ENCODE peak calls at places on chromosomes 2 and 18, in nine cellular contexts. One of them, this sample, is unnamed.

GRCh38 chr2:223855426-223855825 is 18.0 kb upstream of the AP1S3 start:
- DNase-seq in astrocyte of the spinal cord: peak
- DNase-seq in heart left ventricle: no peak
- DNase-seq in mesothelial cell of epicardium: no peak
- DNase-seq in fibroblast of lung: peak
- DNase-seq in tibial artery: no peak
- DNase-seq in esophagus squamous epithelium: no peak
- DNase-seq in spleen: no peak
- DNase-seq in endothelial cell: no peak
- DNase-seq in this sample: no peak

GRCh38 chr2:105239924-105240323 is 1.6 kb upstream of the GPR45 start:
- DNase-seq in astrocyte of the spinal cord: peak
- DNase-seq in heart left ventricle: no peak
- DNase-seq in mesothelial cell of epicardium: no peak
- DNase-seq in fibroblast of lung: peak
- DNase-seq in tibial artery: no peak
- DNase-seq in esophagus squamous epithelium: no peak
- DNase-seq in spleen: no peak
- DNase-seq in endothelial cell: no peak
- DNase-seq in this sample: no peak

GRCh38 chr2:182980115-182980514 is 58.1 kb downstream of the NCKAP1 start:
- DNase-seq in astrocyte of the spinal cord: peak
- DNase-seq in heart left ventricle: no peak
- DNase-seq in mesothelial cell of epicardium: no peak
- DNase-seq in fibroblast of lung: peak
- DNase-seq in tibial artery: no peak
- DNase-seq in esophagus squamous epithelium: no peak
- DNase-seq in spleen: no peak
- DNase-seq in endothelial cell: no peak
- DNase-seq in this sample: no peak

GRCh38 chr18:57086163-57086562 is 60.7 kb upstream of the BOD1L2 start:
- DNase-seq in astrocyte of the spinal cord: no peak
- DNase-seq in heart left ventricle: no peak
- DNase-seq in mesothelial cell of epicardium: no peak
- DNase-seq in fibroblast of lung: no peak
- DNase-seq in tibial artery: no peak
- DNase-seq in esophagus squamous epithelium: no peak
- DNase-seq in spleen: no peak
- DNase-seq in endothelial cell: no peak
- DNase-seq in this sample: no peak

GRCh38 chr2:134216152-134216829 is 37.6 kb upstream of the MGAT5 start:
- DNase-seq in astrocyte of the spinal cord: no peak
- DNase-seq in heart left ventricle: no peak
- DNase-seq in mesothelial cell of epicardium: no peak
- DNase-seq in fibroblast of lung: no peak
- DNase-seq in tibial artery: no peak
- DNase-seq in esophagus squamous epithelium: no peak
- DNase-seq in spleen: no peak
- DNase-seq in endothelial cell: no peak
- DNase-seq in this sample: no peak

GRCh38 chr2:150520887-150521664 is 33.6 kb upstream of the RND3 start:
- DNase-seq in astrocyte of the spinal cord: peak
- DNase-seq in heart left ventricle: no peak
- DNase-seq in mesothelial cell of epicardium: no peak
- DNase-seq in fibroblast of lung: peak
- DNase-seq in tibial artery: no peak
- DNase-seq in esophagus squamous epithelium: no peak
- DNase-seq in spleen: no peak
- DNase-seq in endothelial cell: no peak
- DNase-seq in this sample: no peak

GRCh38 chr2:168090366-168091019 is 156.9 kb downstream of the STK39 start:
- DNase-seq in astrocyte of the spinal cord: no peak
- DNase-seq in heart left ventricle: no peak
- DNase-seq in mesothelial cell of epicardium: no peak
- DNase-seq in fibroblast of lung: no peak
- DNase-seq in tibial artery: no peak
- DNase-seq in esophagus squamous epithelium: no peak
- DNase-seq in spleen: no peak
- DNase-seq in endothelial cell: no peak
- DNase-seq in this sample: no peak

GRCh38 chr2:76749858-76750257 is 772.3 kb downstream of the LRRTM4 start:
- DNase-seq in astrocyte of the spinal cord: peak
- DNase-seq in heart left ventricle: no peak
- DNase-seq in mesothelial cell of epicardium: no peak
- DNase-seq in fibroblast of lung: no peak
- DNase-seq in tibial artery: no peak
- DNase-seq in esophagus squamous epithelium: no peak
- DNase-seq in spleen: no peak
- DNase-seq in endothelial cell: no peak
- DNase-seq in this sample: no peak

GRCh38 chr18:40935423-40935822 is 1019.6 kb upstream of the PIK3C3 start:
- DNase-seq in astrocyte of the spinal cord: no peak
- DNase-seq in heart left ventricle: no peak
- DNase-seq in mesothelial cell of epicardium: no peak
- DNase-seq in fibroblast of lung: peak
- DNase-seq in tibial artery: no peak
- DNase-seq in esophagus squamous epithelium: no peak
- DNase-seq in spleen: no peak
- DNase-seq in endothelial cell: peak
- DNase-seq in this sample: no peak

DNA sequence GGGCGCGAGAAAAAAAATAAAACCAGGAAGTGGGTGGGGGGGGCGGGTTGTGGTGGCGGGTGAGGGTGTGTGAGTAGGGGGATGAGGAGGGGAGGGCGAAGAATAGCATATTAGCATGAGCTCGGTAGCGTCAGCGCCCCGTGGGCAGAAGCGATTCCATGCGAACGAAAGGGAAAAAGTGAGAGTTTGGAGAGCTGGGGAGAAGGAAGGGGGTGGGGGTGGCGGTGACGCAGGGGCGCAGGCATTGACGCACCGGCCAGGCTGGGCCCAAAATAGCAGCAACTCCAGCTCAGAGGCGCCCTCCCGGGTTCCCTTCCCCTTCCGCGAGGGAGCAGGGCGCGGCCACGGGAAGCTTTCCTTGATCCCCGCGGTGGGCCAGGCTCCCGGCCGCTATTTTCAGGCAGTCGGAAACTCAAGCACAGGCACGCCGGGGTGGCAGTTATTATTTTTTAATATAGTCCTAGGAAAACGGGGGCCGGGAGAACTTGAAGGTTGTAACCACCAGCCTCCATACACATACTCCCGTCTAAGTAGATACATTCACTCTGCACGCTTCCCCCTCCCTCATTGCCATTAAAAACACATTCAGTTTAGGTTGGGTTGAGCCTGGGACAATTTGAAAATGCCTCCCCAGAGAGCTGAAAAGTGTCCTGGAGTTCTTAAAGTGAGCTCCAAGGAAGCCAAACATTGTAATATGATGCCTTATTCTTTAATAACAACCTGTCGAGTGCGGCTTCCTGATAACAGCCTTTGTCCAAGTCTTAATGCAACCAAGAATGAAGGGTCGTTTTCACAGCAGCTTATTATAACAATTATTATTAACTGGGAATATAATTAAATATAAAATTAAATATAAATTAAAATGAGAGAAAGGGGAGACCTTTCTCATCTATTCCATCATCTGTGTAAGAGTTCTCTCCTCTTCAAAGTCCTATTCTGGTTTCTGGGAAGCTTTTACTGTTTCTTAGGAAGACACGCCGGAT is 2.3 kb upstream of the NR4A2 start:
- DNase-seq in astrocyte of the spinal cord: peak
- DNase-seq in heart left ventricle: peak
- DNase-seq in mesothelial cell of epicardium: peak
- DNase-seq in fibroblast of lung: peak
- DNase-seq in tibial artery: peak
- DNase-seq in esophagus squamous epithelium: peak
- DNase-seq in spleen: peak
- DNase-seq in endothelial cell: peak
- DNase-seq in this sample: no peak
- TF ChIP-seq CTCF in astrocyte of the spinal cord: peak
- TF ChIP-seq CTCF in heart left ventricle: peak
- TF ChIP-seq CTCF in mesothelial cell of epicardium: no peak
- TF ChIP-seq CTCF in fibroblast of lung: no peak
- TF ChIP-seq CTCF in tibial artery: no peak
- TF ChIP-seq CTCF in esophagus squamous epithelium: no peak
- TF ChIP-seq CTCF in spleen: peak
- TF ChIP-seq CTCF in endothelial cell: no peak
- TF ChIP-seq CTCF in this sample: peak

GRCh38 chr2:148746973-148747372 is 102.4 kb downstream of the EPC2 start:
- DNase-seq in astrocyte of the spinal cord: no peak
- DNase-seq in heart left ventricle: no peak
- DNase-seq in mesothelial cell of epicardium: no peak
- DNase-seq in fibroblast of lung: no peak
- DNase-seq in tibial artery: no peak
- DNase-seq in esophagus squamous epithelium: no peak
- DNase-seq in spleen: no peak
- DNase-seq in endothelial cell: no peak
- DNase-seq in this sample: no peak
- TF ChIP-seq CTCF in astrocyte of the spinal cord: no peak
- TF ChIP-seq CTCF in heart left ventricle: no peak
- TF ChIP-seq CTCF in mesothelial cell of epicardium: no peak
- TF ChIP-seq CTCF in fibroblast of lung: no peak
- TF ChIP-seq CTCF in tibial artery: no peak
- TF ChIP-seq CTCF in esophagus squamous epithelium: no peak
- TF ChIP-seq CTCF in spleen: no peak
- TF ChIP-seq CTCF in endothelial cell: no peak
- TF ChIP-seq CTCF in this sample: no peak

GRCh38 chr2:68932392-68932791 is 20.3 kb downstream of the GKN2 start:
- DNase-seq in astrocyte of the spinal cord: no peak
- DNase-seq in heart left ventricle: no peak
- DNase-seq in mesothelial cell of epicardium: no peak
- DNase-seq in fibroblast of lung: no peak
- DNase-seq in tibial artery: no peak
- DNase-seq in esophagus squamous epithelium: no peak
- DNase-seq in spleen: no peak
- DNase-seq in endothelial cell: no peak
- DNase-seq in this sample: no peak

GRCh38 chr2:68936462-68936861 is 16.2 kb downstream of the GKN2 start:
- DNase-seq in astrocyte of the spinal cord: peak
- DNase-seq in heart left ventricle: no peak
- DNase-seq in mesothelial cell of epicardium: no peak
- DNase-seq in fibroblast of lung: peak
- DNase-seq in tibial artery: no peak
- DNase-seq in esophagus squamous epithelium: no peak
- DNase-seq in spleen: no peak
- DNase-seq in endothelial cell: no peak
- DNase-seq in this sample: no peak

GRCh38 chr2:68935471-68935870 is 17.2 kb downstream of the GKN2 start:
- DNase-seq in astrocyte of the spinal cord: no peak
- DNase-seq in heart left ventricle: no peak
- DNase-seq in mesothelial cell of epicardium: no peak
- DNase-seq in fibroblast of lung: no peak
- DNase-seq in tibial artery: no peak
- DNase-seq in esophagus squamous epithelium: no peak
- DNase-seq in spleen: no peak
- DNase-seq in endothelial cell: no peak
- DNase-seq in this sample: no peak

GRCh38 chr2:68931799-68932198 is 20.9 kb downstream of the GKN2 start:
- DNase-seq in astrocyte of the spinal cord: no peak
- DNase-seq in heart left ventricle: no peak
- DNase-seq in mesothelial cell of epicardium: no peak
- DNase-seq in fibroblast of lung: no peak
- DNase-seq in tibial artery: no peak
- DNase-seq in esophagus squamous epithelium: no peak
- DNase-seq in spleen: no peak
- DNase-seq in endothelial cell: no peak
- DNase-seq in this sample: no peak

GRCh38 chr2:68934021-68934420 is 18.7 kb downstream of the GKN2 start:
- DNase-seq in astrocyte of the spinal cord: no peak
- DNase-seq in heart left ventricle: no peak
- DNase-seq in mesothelial cell of epicardium: no peak
- DNase-seq in fibroblast of lung: no peak
- DNase-seq in tibial artery: no peak
- DNase-seq in esophagus squamous epithelium: no peak
- DNase-seq in spleen: no peak
- DNase-seq in endothelial cell: no peak
- DNase-seq in this sample: no peak
- TF ChIP-seq CTCF in astrocyte of the spinal cord: no peak
- TF ChIP-seq CTCF in heart left ventricle: no peak
- TF ChIP-seq CTCF in mesothelial cell of epicardium: no peak
- TF ChIP-seq CTCF in fibroblast of lung: no peak
- TF ChIP-seq CTCF in tibial artery: no peak
- TF ChIP-seq CTCF in esophagus squamous epithelium: no peak
- TF ChIP-seq CTCF in spleen: no peak
- TF ChIP-seq CTCF in endothelial cell: no peak
- TF ChIP-seq CTCF in this sample: no peak

GRCh38 chr18:50281295-50281971 is at the start of gene MBD1:
- DNase-seq in astrocyte of the spinal cord: peak
- DNase-seq in heart left ventricle: peak
- DNase-seq in mesothelial cell of epicardium: peak
- DNase-seq in fibroblast of lung: peak
- DNase-seq in tibial artery: peak
- DNase-seq in esophagus squamous epithelium: peak
- DNase-seq in spleen: peak
- DNase-seq in endothelial cell: peak
- DNase-seq in this sample: peak
- TF ChIP-seq CTCF in astrocyte of the spinal cord: peak
- TF ChIP-seq CTCF in heart left ventricle: no peak
- TF ChIP-seq CTCF in mesothelial cell of epicardium: no peak
- TF ChIP-seq CTCF in fibroblast of lung: no peak
- TF ChIP-seq CTCF in tibial artery: peak
- TF ChIP-seq CTCF in esophagus squamous epithelium: peak
- TF ChIP-seq CTCF in spleen: peak
- TF ChIP-seq CTCF in endothelial cell: peak
- TF ChIP-seq CTCF in this sample: no peak

DNA sequence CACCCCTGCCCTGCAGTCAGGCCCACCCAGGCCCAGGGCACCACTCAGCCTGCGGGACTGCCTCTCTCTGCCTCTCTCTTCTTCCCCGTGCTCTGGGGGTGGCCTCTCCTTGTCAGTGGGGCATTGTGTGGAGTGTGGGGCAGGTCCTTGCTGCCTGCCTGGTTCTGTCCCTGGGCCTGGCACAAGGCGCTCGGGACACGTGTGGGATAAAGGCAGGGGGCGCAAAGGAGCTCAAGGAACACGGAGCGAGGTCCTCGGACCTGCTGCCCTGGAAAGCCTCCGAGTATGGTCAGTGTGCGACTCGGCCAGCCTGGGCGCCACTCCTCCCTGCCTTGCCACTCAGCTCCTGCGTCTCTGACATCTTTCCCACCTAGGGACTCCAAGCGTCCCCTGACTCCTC is 262.2 kb downstream of the HDAC4 start:
- DNase-seq in astrocyte of the spinal cord: no peak
- DNase-seq in heart left ventricle: no peak
- DNase-seq in mesothelial cell of epicardium: no peak
- DNase-seq in fibroblast of lung: no peak
- DNase-seq in tibial artery: no peak
- DNase-seq in esophagus squamous epithelium: no peak
- DNase-seq in spleen: no peak
- DNase-seq in endothelial cell: no peak
- DNase-seq in this sample: no peak
- TF ChIP-seq CTCF in astrocyte of the spinal cord: no peak
- TF ChIP-seq CTCF in heart left ventricle: no peak
- TF ChIP-seq CTCF in mesothelial cell of epicardium: no peak
- TF ChIP-seq CTCF in fibroblast of lung: no peak
- TF ChIP-seq CTCF in tibial artery: no peak
- TF ChIP-seq CTCF in esophagus squamous epithelium: no peak
- TF ChIP-seq CTCF in spleen: no peak
- TF ChIP-seq CTCF in endothelial cell: no peak
- TF ChIP-seq CTCF in this sample: no peak